ENCODE peak calls at places on chromosomes 11 and 22, in nine cellular contexts. Z is upper lobe of right lung, P is Calu3, N is astrocyte of the spinal cord, G is RWPE1, E is endothelial cell, U is right lobe of liver, J is HCT116, Q is tibial artery. I is an unnamed sample.

GRCh38 chr11:103367650-103368049 is 258.4 kb downstream of the DYNC2H1 start:
- DNase-seq in U (no peak), N (no peak), J (no peak), Q (no peak), P (no peak), E (no peak), G (no peak), Z (no peak), I (no peak)

GRCh38 chr22:28917747-28918543 is 34.6 kb downstream of the ZNRF3 start:
- DNase-seq in G (no peak), U (no peak), Z (peak), Q (no peak), E (peak), J (peak), N (peak), P (no peak), I (no peak)

GRCh38 chr22:43377486-43377995 is 34.3 kb upstream of the MPPED1 start:
- DNase-seq in P (no peak), G (no peak), E (no peak), Q (no peak), U (no peak), N (no peak), Z (no peak), J (no peak), I (no peak)

GRCh38 chr11:119468511-119468910 is 45.5 kb upstream of the THY1 start:
- DNase-seq in U (no peak), N (no peak), P (no peak), J (no peak), Q (no peak), E (no peak), G (no peak), Z (no peak), I (no peak)

GRCh38 chr22:37771081-37771480 is 36.7 kb upstream of the GCAT start:
- DNase-seq in J (no peak), N (no peak), G (no peak), E (no peak), U (no peak), Q (no peak), P (no peak), Z (no peak), I (no peak)

GRCh38 chr11:120183701-120184141 is 27.1 kb upstream of the OAF start:
- DNase-seq in N (no peak), J (no peak), Z (peak), P (no peak), E (no peak), U (no peak), G (no peak), Q (peak), I (no peak)

GRCh38 chr11:75768112-75768908 is at the start of gene DGAT2:
- DNase-seq in Q (peak), P (peak), E (peak), G (peak), U (peak), Z (peak), N (peak), J (peak), I (peak)

GRCh38 chr11:18365736-18366135 is 28.6 kb upstream of the LDHA start:
- DNase-seq in P (no peak), N (no peak), J (no peak), U (no peak), E (no peak), G (no peak), Z (no peak), Q (no peak), I (no peak)

GRCh38 chr22:28741200-28741757 is 341 bp downstream of the CHEK2 start:
- DNase-seq in U (no peak), Q (no peak), N (no peak), J (no peak), P (no peak), G (no peak), E (no peak), Z (no peak), I (no peak)

GRCh38 chr11:35321111-35321510 is 98.2 kb downstream of the SLC1A2 start:
- DNase-seq in U (no peak), G (no peak), P (no peak), E (no peak), N (no peak), J (no peak), Q (no peak), Z (no peak), I (no peak)

GRCh38 chr11:43976863-43977262 is 34.4 kb downstream of the C11orf96 start:
- DNase-seq in N (no peak), J (no peak), Z (no peak), U (no peak), P (no peak), Q (no peak), E (no peak), G (no peak), I (no peak)

GRCh38 chr22:24543679-24544243 is 11.2 kb downstream of the GUCD1 start:
- DNase-seq in U (peak), G (no peak), E (no peak), Z (no peak), J (no peak), P (no peak), N (no peak), Q (no peak), I (no peak)

GRCh38 chr11:76551400-76551799 is 106.6 kb downstream of the EMSY start:
- DNase-seq in J (no peak), U (no peak), N (peak), Z (no peak), E (no peak), G (no peak), P (no peak), Q (no peak), I (no peak)

GRCh38 chr11:2678396-2678795 is 21.4 kb downstream of the KCNQ1OT1 start:
- DNase-seq in N (no peak), Q (no peak), Z (no peak), P (no peak), U (no peak), G (no peak), E (no peak), J (no peak), I (no peak)

GRCh38 chr11:117096140-117096972 is 1.9 kb downstream of the SIK3 start:
- DNase-seq in Q (no peak), P (no peak), J (no peak), N (no peak), E (no peak), G (no peak), Z (no peak), U (peak), I (peak)

GRCh38 chr11:111745719-111746504 is 20.3 kb downstream of the PPP2R1B start:
- DNase-seq in E (no peak), Q (no peak), J (no peak), N (no peak), U (no peak), Z (no peak), P (no peak), G (no peak), I (no peak)

GRCh38 chr11:2892215-2893020 is 6.8 kb upstream of the CDKN1C start:
- DNase-seq in Z (peak), E (peak), Q (peak), U (peak), G (no peak), J (no peak), P (peak), N (peak), I (peak)

GRCh38 chr11:26278354-26278753 is 53.6 kb upstream of the ANO3 start:
- DNase-seq in U (no peak), E (no peak), P (no peak), Q (no peak), G (no peak), Z (no peak), J (no peak), N (no peak), I (no peak)

GRCh38 chr22:48089601-48090331 is 1327.3 kb downstream of the TBC1D22A start:
- DNase-seq in U (no peak), P (no peak), Z (peak), Q (peak), G (no peak), J (no peak), N (no peak), E (no peak), I (no peak)

GRCh38 chr22:22591348-22592299 is 32.6 kb upstream of the PRAME start:
- DNase-seq in U (no peak), G (no peak), Q (no peak), J (no peak), Z (no peak), E (no peak), P (no peak), N (no peak), I (no peak)

GRCh38 chr11:102983491-102983890 is 28.0 kb upstream of the MMP13 start:
- DNase-seq in Z (no peak), P (no peak), E (no peak), N (no peak), U (no peak), J (no peak), Q (no peak), G (no peak), I (no peak)

GRCh38 chr11:113531575-113532451 is 56.6 kb upstream of the DRD2 start:
- DNase-seq in G (no peak), Q (no peak), J (no peak), Z (no peak), N (no peak), U (no peak), E (no peak), P (no peak), I (no peak)

GRCh38 chr11:116792869-116793475 is 1.3 kb upstream of the APOA5 start:
- DNase-seq in E (no peak), U (no peak), N (peak), Q (no peak), Z (no peak), J (no peak), P (no peak), G (peak), I (no peak)

GRCh38 chr11:76744186-76745058 is 38.7 kb upstream of the TSKU start:
- DNase-seq in Z (peak), Q (peak), N (no peak), U (no peak), J (no peak), P (no peak), E (no peak), G (no peak), I (no peak)

GRCh38 chr11:77036398-77036797 is 2.2 kb downstream of the B3GNT6 start:
- DNase-seq in U (no peak), Z (no peak), P (no peak), J (no peak), Q (no peak), G (no peak), N (no peak), E (no peak), I (no peak)

GRCh38 chr22:25564979-25565677 is 653 bp downstream of the GRK3 start:
- DNase-seq in Z (peak), N (no peak), P (peak), U (peak), Q (no peak), J (no peak), G (no peak), E (no peak), I (no peak)

GRCh38 chr11:74634537-74634936 is 42.2 kb downstream of the POLD3 start:
- DNase-seq in J (peak), E (no peak), P (peak), U (no peak), Q (no peak), Z (no peak), N (peak), G (peak), I (no peak)

GRCh38 chr11:13897606-13898276 is 64.8 kb upstream of the SPON1 start:
- DNase-seq in Q (no peak), Z (no peak), J (no peak), N (no peak), P (no peak), G (no peak), U (no peak), E (no peak), I (no peak)

DNA sequence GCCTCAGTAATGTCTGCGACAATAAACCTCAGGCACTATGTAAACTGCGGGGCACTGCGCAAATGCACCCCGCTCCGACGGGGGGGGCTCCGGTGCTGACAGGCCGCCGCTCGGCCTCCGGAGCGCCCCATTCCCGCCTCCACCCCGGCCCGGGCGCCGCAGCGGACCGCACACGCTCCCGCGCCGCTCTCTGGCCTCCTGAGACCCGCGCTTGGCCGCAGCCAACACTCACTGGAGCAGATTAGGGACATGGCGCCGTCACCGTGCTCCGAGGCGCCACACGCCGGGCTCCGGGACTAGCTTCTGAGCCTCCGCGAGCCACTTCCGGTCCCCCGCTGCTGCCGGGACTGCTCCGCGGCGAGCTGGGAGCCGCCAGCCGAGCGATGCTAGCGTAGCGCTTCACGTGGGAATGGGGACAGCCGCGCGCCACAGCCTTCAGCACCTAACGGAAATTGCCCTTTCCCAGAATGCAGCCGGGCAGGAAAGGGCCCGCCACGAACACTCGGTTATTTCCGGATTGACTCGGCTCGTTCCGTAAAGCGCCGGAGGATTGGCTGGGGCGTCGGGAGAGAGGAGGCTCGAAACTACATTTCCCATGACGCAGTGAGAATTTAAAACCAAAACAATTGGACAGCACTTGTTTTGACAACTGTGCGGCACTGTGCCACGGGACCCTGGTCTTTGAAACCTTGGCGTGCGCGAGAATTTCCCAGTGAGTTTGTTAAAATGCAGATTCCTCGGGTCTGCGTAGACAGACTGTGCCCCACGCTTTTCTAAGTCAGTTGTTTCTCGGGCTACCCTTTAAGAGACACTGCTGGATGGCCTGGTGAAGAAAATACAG is at the start of gene PRPF19:
- DNase-seq in P (peak), Q (peak), U (peak), J (peak), G (peak), E (peak), Z (peak), N (peak), I (peak)
- TF ChIP-seq CTCF in P (no peak), Q (no peak), U (no peak), J (no peak), G (no peak), E (no peak), Z (no peak), N (no peak), I (no peak)

DNA sequence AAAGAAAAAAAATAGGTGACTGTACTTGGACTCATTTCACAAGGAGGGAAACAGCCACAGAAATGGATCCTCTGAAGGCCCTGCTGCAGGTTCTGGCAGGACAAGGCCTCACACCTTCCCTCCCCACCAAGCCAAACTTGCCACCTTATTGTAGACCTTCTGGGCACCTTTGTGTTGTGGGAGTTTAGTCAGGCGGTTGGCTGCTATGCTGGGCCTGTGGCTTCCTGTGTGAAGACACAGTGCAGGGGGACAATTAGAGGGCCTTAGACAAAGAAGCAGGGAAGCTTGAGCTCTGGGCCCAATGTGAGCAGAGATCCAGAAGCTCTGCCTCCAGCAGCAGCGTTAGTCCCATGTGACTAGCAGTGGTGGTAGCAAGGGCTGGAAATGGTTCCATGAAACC is 4.2 kb downstream of the RAB1B start:
- DNase-seq in J (no peak), N (no peak), Z (no peak), U (no peak), G (no peak), E (no peak), P (no peak), Q (no peak), I (no peak)
- TF ChIP-seq CTCF in J (no peak), N (no peak), Z (no peak), U (no peak), G (no peak), E (no peak), P (no peak), Q (no peak), I (no peak)

GRCh38 chr11:10900686-10901415 is 43.0 kb upstream of the ZBED5 start:
- DNase-seq in G (peak), P (no peak), Z (no peak), E (no peak), N (no peak), Q (no peak), U (no peak), J (no peak), I (no peak)
- TF ChIP-seq CTCF in G (no peak), P (no peak), Z (no peak), E (no peak), N (no peak), Q (no peak), U (no peak), J (no peak), I (no peak)

GRCh38 chr22:31561238-31561887 is 65.0 kb downstream of the SFI1 start:
- DNase-seq in N (peak), Z (peak), J (peak), G (peak), U (peak), Q (peak), P (peak), E (peak), I (peak)
- TF ChIP-seq CTCF in N (peak), Z (peak), J (peak), G (peak), U (peak), Q (peak), P (peak), E (peak), I (peak)

GRCh38 chr11:57001674-57002401 is 13.1 kb downstream of the OR5AK2 start:
- DNase-seq in G (no peak), Q (no peak), J (no peak), E (no peak), Z (no peak), N (no peak), P (no peak), U (no peak), I (no peak)
- TF ChIP-seq CTCF in G (peak), Q (no peak), J (peak), E (peak), Z (no peak), N (peak), P (no peak), U (no peak), I (no peak)

GRCh38 chr11:364991-365390 is 4.3 kb upstream of the B4GALNT4 start:
- DNase-seq in U (peak), J (no peak), G (no peak), Z (peak), Q (peak), E (no peak), N (no peak), P (no peak), I (no peak)
- TF ChIP-seq CTCF in U (no peak), J (no peak), G (no peak), Z (no peak), Q (no peak), E (no peak), N (no peak), P (no peak), I (no peak)

GRCh38 chr11:72753341-72754148 is 1.3 kb upstream of the ARAP1 start:
- DNase-seq in N (no peak), J (no peak), Q (no peak), Z (no peak), P (no peak), G (no peak), E (no peak), U (no peak), I (no peak)
- TF ChIP-seq CTCF in N (no peak), J (no peak), Q (no peak), Z (peak), P (no peak), G (no peak), E (no peak), U (peak), I (peak)

GRCh38 chr22:26939466-26939865 is 282.1 kb downstream of the MIAT start:
- DNase-seq in Q (no peak), P (no peak), J (no peak), N (no peak), G (no peak), E (no peak), U (no peak), Z (no peak), I (no peak)

GRCh38 chr22:26942301-26942927 is 285.0 kb downstream of the MIAT start:
- DNase-seq in Q (no peak), Z (no peak), E (no peak), P (no peak), N (no peak), J (no peak), G (no peak), U (no peak), I (no peak)

GRCh38 chr22:26937213-26937612 is 279.8 kb downstream of the MIAT start:
- DNase-seq in G (no peak), Z (no peak), J (no peak), N (no peak), U (no peak), E (no peak), Q (no peak), P (no peak), I (no peak)
- TF ChIP-seq CTCF in G (no peak), Z (no peak), J (no peak), N (peak), U (no peak), E (no peak), Q (no peak), P (no peak), I (no peak)

DNA sequence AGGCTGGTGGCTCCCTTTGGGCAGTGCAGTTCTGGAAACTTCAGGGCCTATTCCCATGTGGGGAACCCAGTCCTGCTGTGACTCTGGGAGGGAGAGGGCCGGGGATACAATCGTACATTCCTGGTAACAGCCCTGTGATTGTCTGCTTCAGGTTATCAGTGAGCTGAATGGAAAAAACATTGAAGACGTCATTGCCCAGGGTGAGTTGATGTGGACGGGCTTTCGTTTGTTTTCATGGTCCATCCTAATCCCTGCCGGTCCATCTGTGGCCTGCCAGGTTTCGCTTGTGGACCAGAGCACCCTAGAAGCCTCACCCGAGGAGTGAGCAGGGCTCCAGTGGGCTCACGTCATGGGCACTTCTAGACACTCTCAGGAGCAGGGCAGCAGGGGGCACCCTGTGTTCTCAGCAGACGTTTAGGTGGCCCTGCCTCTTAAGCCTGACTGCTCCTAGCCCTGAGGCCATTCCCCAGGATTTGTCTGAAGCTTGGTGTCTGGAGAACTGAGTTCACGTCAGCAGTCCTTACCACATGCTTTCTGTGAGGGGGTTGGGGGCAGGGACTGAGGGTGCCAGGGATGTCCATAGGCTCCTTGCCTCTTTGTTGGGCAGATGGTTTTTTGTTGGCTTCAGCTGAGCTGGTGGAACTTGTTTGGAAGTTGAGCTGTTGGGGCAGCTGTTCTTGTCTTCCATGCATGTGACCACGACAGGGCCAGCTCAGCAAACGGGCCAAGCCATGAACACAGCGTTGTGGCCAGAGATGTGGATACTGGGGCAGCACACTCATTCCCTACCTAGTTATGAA is 1.9 kb downstream of the RPLP2 start:
- DNase-seq in E (no peak), J (no peak), P (no peak), N (no peak), Q (no peak), Z (no peak), G (no peak), U (no peak), I (no peak)
- TF ChIP-seq CTCF in E (no peak), J (no peak), P (no peak), N (peak), Q (no peak), Z (no peak), G (no peak), U (no peak), I (no peak)